ENCODE peak calls at places on chromosomes 5 and 9, in nine cellular contexts. One of them, this sample, is unnamed.
A peak's percentile ranks its signal among the peaks of the same experiment; 100 is the strongest.

GRCh38 chr5:123297866-123298265 is 125.3 kb downstream of the CEP120 start:
- DNase-seq in stimulated activated CD4-positive, alpha-beta T cell treated with anti-CD3 and anti-CD28 coated beads, Interleukin-1b, Interleukin-23, amount 100 ng/mL, for 24 hours: no peak
- DNase-seq in CD4-positive, CD25-positive, alpha-beta regulatory T cell: no peak
- DNase-seq in left ventricle myocardium inferior: no peak
- DNase-seq in cardiac fibroblast: peak; percentile 31
- DNase-seq in A549: no peak
- DNase-seq in EL: peak; percentile 1
- DNase-seq in HAP-1: no peak
- DNase-seq in transverse colon: no peak
- DNase-seq in this sample: no peak

GRCh38 chr5:174895360-174895759 is 171.0 kb downstream of the MSX2 start:
- DNase-seq in A549: no peak
- DNase-seq in left ventricle myocardium inferior: no peak
- DNase-seq in EL: no peak
- DNase-seq in CD4-positive, CD25-positive, alpha-beta regulatory T cell: no peak
- DNase-seq in cardiac fibroblast: no peak
- DNase-seq in HAP-1: no peak
- DNase-seq in transverse colon: no peak
- DNase-seq in stimulated activated CD4-positive, alpha-beta T cell treated with anti-CD3 and anti-CD28 coated beads, Interleukin-1b, Interleukin-23, amount 100 ng/mL, for 24 hours: no peak
- DNase-seq in this sample: no peak

GRCh38 chr5:53381-54174 is 38.4 kb upstream of the PLEKHG4B start:
- DNase-seq in A549: peak; percentile 45
- DNase-seq in cardiac fibroblast: peak; percentile 8
- DNase-seq in stimulated activated CD4-positive, alpha-beta T cell treated with anti-CD3 and anti-CD28 coated beads, Interleukin-1b, Interleukin-23, amount 100 ng/mL, for 24 hours: peak; percentile 34
- DNase-seq in left ventricle myocardium inferior: no peak
- DNase-seq in EL: peak; percentile 67
- DNase-seq in CD4-positive, CD25-positive, alpha-beta regulatory T cell: no peak
- DNase-seq in HAP-1: peak; percentile 96
- DNase-seq in transverse colon: peak; percentile 23
- DNase-seq in this sample: peak; percentile 9

GRCh38 chr9:37034320-37034937 is 361 bp upstream of the PAX5 start:
- DNase-seq in cardiac fibroblast: no peak
- DNase-seq in stimulated activated CD4-positive, alpha-beta T cell treated with anti-CD3 and anti-CD28 coated beads, Interleukin-1b, Interleukin-23, amount 100 ng/mL, for 24 hours: no peak
- DNase-seq in transverse colon: peak; percentile 39
- DNase-seq in HAP-1: peak; percentile 39
- DNase-seq in left ventricle myocardium inferior: no peak
- DNase-seq in EL: peak; percentile 30
- DNase-seq in CD4-positive, CD25-positive, alpha-beta regulatory T cell: no peak
- DNase-seq in A549: no peak
- DNase-seq in this sample: peak; percentile 19

GRCh38 chr9:123338710-123339665 is 17.0 kb upstream of the CRB2 start:
- DNase-seq in cardiac fibroblast: peak; percentile 50
- DNase-seq in HAP-1: no peak
- DNase-seq in CD4-positive, CD25-positive, alpha-beta regulatory T cell: peak; percentile 29
- DNase-seq in EL: no peak
- DNase-seq in transverse colon: peak; percentile 68
- DNase-seq in stimulated activated CD4-positive, alpha-beta T cell treated with anti-CD3 and anti-CD28 coated beads, Interleukin-1b, Interleukin-23, amount 100 ng/mL, for 24 hours: peak; percentile 36
- DNase-seq in left ventricle myocardium inferior: peak; percentile 37
- DNase-seq in A549: no peak
- DNase-seq in this sample: peak; percentile 72

GRCh38 chr9:79687131-79687447 is 115.3 kb downstream of the TLE4 start:
- DNase-seq in cardiac fibroblast: no peak
- DNase-seq in CD4-positive, CD25-positive, alpha-beta regulatory T cell: no peak
- DNase-seq in transverse colon: no peak
- DNase-seq in A549: no peak
- DNase-seq in EL: no peak
- DNase-seq in HAP-1: no peak
- DNase-seq in left ventricle myocardium inferior: no peak
- DNase-seq in stimulated activated CD4-positive, alpha-beta T cell treated with anti-CD3 and anti-CD28 coated beads, Interleukin-1b, Interleukin-23, amount 100 ng/mL, for 24 hours: no peak
- DNase-seq in this sample: peak; percentile 79

GRCh38 chr9:95733687-95734659 is 141.5 kb upstream of the ERCC6L2 start:
- DNase-seq in HAP-1: no peak
- DNase-seq in A549: no peak
- DNase-seq in cardiac fibroblast: no peak
- DNase-seq in stimulated activated CD4-positive, alpha-beta T cell treated with anti-CD3 and anti-CD28 coated beads, Interleukin-1b, Interleukin-23, amount 100 ng/mL, for 24 hours: no peak
- DNase-seq in transverse colon: no peak
- DNase-seq in left ventricle myocardium inferior: no peak
- DNase-seq in CD4-positive, CD25-positive, alpha-beta regulatory T cell: no peak
- DNase-seq in EL: no peak
- DNase-seq in this sample: no peak

GRCh38 chr9:127558581-127559246 is 53.4 kb upstream of the STXBP1 start:
- DNase-seq in CD4-positive, CD25-positive, alpha-beta regulatory T cell: no peak
- DNase-seq in left ventricle myocardium inferior: no peak
- DNase-seq in cardiac fibroblast: no peak
- DNase-seq in HAP-1: no peak
- DNase-seq in EL: no peak
- DNase-seq in A549: no peak
- DNase-seq in stimulated activated CD4-positive, alpha-beta T cell treated with anti-CD3 and anti-CD28 coated beads, Interleukin-1b, Interleukin-23, amount 100 ng/mL, for 24 hours: no peak
- DNase-seq in transverse colon: no peak
- DNase-seq in this sample: no peak

GRCh38 chr5:148976569-148977321 is 86.1 kb downstream of the SH3TC2 start:
- DNase-seq in left ventricle myocardium inferior: no peak
- DNase-seq in EL: peak; percentile 94
- DNase-seq in transverse colon: no peak
- DNase-seq in stimulated activated CD4-positive, alpha-beta T cell treated with anti-CD3 and anti-CD28 coated beads, Interleukin-1b, Interleukin-23, amount 100 ng/mL, for 24 hours: no peak
- DNase-seq in cardiac fibroblast: peak; percentile 52
- DNase-seq in HAP-1: no peak
- DNase-seq in CD4-positive, CD25-positive, alpha-beta regulatory T cell: no peak
- DNase-seq in A549: no peak
- DNase-seq in this sample: no peak